ENCODE peak calls at places on chromosomes 11 and 22, in five cellular contexts. One of them, this sample, is unnamed.

GRCh38 chr22:44554411-44554810 is 56.4 kb upstream of the RTL6 start:
- DNase-seq in mesenchymal stem cell: no peak
- DNase-seq in esophagus squamous epithelium: no peak
- DNase-seq in Peyer's patch: no peak
- DNase-seq in thoracic aorta: no peak
- DNase-seq in this sample: no peak

GRCh38 chr11:57172031-57172430 is 9.7 kb upstream of the LRRC55 start:
- DNase-seq in mesenchymal stem cell: no peak
- DNase-seq in esophagus squamous epithelium: no peak
- DNase-seq in Peyer's patch: no peak
- DNase-seq in thoracic aorta: no peak
- DNase-seq in this sample: no peak

GRCh38 chr11:68037481-68038225 is 1.2 kb upstream of the TCIRG1 start:
- DNase-seq in mesenchymal stem cell: no peak
- DNase-seq in esophagus squamous epithelium: no peak
- DNase-seq in Peyer's patch: no peak
- DNase-seq in thoracic aorta: no peak
- DNase-seq in this sample: no peak

GRCh38 chr11:6526411-6527135 is 29.5 kb downstream of the DNHD1 start:
- DNase-seq in mesenchymal stem cell: no peak
- DNase-seq in esophagus squamous epithelium: no peak
- DNase-seq in Peyer's patch: no peak
- DNase-seq in thoracic aorta: no peak
- DNase-seq in this sample: no peak

GRCh38 chr22:26483439-26484359 is at the start of the genes HPS4 and SRRD:
- DNase-seq in mesenchymal stem cell: peak
- DNase-seq in esophagus squamous epithelium: peak
- DNase-seq in Peyer's patch: peak
- DNase-seq in thoracic aorta: peak
- DNase-seq in this sample: peak

GRCh38 chr11:2310786-2311455 is 9.1 kb downstream of the TSPAN32 start:
- DNase-seq in mesenchymal stem cell: no peak
- DNase-seq in esophagus squamous epithelium: no peak
- DNase-seq in Peyer's patch: peak
- DNase-seq in thoracic aorta: no peak
- DNase-seq in this sample: no peak

GRCh38 chr11:111039982-111040381 is 205.5 kb upstream of the POU2AF2 start:
- DNase-seq in mesenchymal stem cell: no peak
- DNase-seq in esophagus squamous epithelium: no peak
- DNase-seq in Peyer's patch: no peak
- DNase-seq in thoracic aorta: no peak
- DNase-seq in this sample: no peak

GRCh38 chr11:65003282-65003681 is 6.5 kb upstream of the BATF2 start:
- DNase-seq in mesenchymal stem cell: peak
- DNase-seq in esophagus squamous epithelium: no peak
- DNase-seq in Peyer's patch: no peak
- DNase-seq in thoracic aorta: no peak
- DNase-seq in this sample: no peak

GRCh38 chr22:31897842-31898241 is 46.5 kb upstream of the YWHAH start:
- DNase-seq in mesenchymal stem cell: peak
- DNase-seq in esophagus squamous epithelium: no peak
- DNase-seq in Peyer's patch: no peak
- DNase-seq in thoracic aorta: no peak
- DNase-seq in this sample: no peak

GRCh38 chr11:94000641-94001040 is 20.5 kb upstream of the HEPHL1 start:
- DNase-seq in mesenchymal stem cell: no peak
- DNase-seq in esophagus squamous epithelium: no peak
- DNase-seq in Peyer's patch: no peak
- DNase-seq in thoracic aorta: no peak
- DNase-seq in this sample: no peak

GRCh38 chr22:17922925-17923898 is 101.1 kb downstream of the MICAL3 start:
- DNase-seq in mesenchymal stem cell: peak
- DNase-seq in esophagus squamous epithelium: no peak
- DNase-seq in Peyer's patch: no peak
- DNase-seq in thoracic aorta: no peak
- DNase-seq in this sample: no peak

GRCh38 chr22:17920145-17920605 is 104.2 kb downstream of the MICAL3 start:
- DNase-seq in mesenchymal stem cell: peak
- DNase-seq in esophagus squamous epithelium: no peak
- DNase-seq in Peyer's patch: peak
- DNase-seq in thoracic aorta: no peak
- DNase-seq in this sample: no peak

GRCh38 chr22:17920992-17921650 is 103.2 kb downstream of the MICAL3 start:
- DNase-seq in mesenchymal stem cell: no peak
- DNase-seq in esophagus squamous epithelium: no peak
- DNase-seq in Peyer's patch: no peak
- DNase-seq in thoracic aorta: no peak
- DNase-seq in this sample: no peak

GRCh38 chr22:17924076-17924475 is 100.3 kb downstream of the MICAL3 start:
- DNase-seq in mesenchymal stem cell: no peak
- DNase-seq in esophagus squamous epithelium: no peak
- DNase-seq in Peyer's patch: no peak
- DNase-seq in thoracic aorta: no peak
- DNase-seq in this sample: no peak

DNA sequence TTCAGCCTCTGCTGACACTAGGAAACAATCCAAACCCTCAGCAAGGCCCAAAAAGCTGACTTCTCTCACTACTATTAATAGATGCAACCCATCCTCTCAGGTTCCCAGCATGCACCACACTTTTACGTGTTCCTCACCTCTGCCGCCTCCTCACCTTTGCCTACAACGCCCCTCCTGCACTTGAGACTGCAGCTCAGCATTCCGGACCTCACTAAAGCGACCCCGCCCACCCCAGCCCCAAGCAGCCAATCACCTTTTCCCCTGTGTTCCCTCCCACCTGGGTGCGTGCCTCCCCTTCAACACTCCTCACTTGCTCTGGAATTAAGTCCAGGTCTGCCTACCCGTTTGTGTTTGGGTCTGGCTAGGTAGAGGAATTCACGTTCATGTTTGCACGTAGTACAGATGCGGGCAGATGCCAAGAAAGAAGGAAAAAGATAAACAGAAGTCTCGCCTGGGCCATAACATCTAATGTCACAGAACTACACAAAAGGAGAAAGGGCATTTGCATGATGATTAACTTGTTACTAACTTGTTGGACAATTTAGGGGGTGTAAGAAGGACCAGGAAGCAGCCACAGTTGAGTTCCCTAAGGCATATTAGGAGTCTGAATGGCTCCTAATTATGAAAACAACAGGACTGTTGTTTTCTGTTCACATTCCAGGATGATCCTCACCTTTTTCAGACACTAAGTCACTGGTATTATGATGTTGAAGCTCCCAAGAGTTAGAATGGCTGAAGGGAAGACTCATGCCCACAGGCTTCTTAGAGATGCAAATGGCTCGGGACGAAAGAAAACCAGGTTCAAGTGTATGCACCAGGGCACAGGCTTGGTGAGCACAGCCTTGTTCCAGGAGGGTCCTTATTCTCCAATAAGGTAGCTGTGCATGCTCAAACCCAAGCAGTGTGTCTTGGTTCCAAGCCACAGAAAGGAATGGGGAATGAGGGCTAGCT is 102.2 kb downstream of the MICAL3 start:
- DNase-seq in mesenchymal stem cell: no peak
- DNase-seq in esophagus squamous epithelium: no peak
- DNase-seq in Peyer's patch: no peak
- DNase-seq in thoracic aorta: no peak
- DNase-seq in this sample: no peak
- H3K27ac ChIP-seq in mesenchymal stem cell: peak
- H3K27ac ChIP-seq in esophagus squamous epithelium: peak
- H3K27ac ChIP-seq in Peyer's patch: no peak
- H3K27ac ChIP-seq in thoracic aorta: peak
- H3K27ac ChIP-seq in this sample: no peak

DNA sequence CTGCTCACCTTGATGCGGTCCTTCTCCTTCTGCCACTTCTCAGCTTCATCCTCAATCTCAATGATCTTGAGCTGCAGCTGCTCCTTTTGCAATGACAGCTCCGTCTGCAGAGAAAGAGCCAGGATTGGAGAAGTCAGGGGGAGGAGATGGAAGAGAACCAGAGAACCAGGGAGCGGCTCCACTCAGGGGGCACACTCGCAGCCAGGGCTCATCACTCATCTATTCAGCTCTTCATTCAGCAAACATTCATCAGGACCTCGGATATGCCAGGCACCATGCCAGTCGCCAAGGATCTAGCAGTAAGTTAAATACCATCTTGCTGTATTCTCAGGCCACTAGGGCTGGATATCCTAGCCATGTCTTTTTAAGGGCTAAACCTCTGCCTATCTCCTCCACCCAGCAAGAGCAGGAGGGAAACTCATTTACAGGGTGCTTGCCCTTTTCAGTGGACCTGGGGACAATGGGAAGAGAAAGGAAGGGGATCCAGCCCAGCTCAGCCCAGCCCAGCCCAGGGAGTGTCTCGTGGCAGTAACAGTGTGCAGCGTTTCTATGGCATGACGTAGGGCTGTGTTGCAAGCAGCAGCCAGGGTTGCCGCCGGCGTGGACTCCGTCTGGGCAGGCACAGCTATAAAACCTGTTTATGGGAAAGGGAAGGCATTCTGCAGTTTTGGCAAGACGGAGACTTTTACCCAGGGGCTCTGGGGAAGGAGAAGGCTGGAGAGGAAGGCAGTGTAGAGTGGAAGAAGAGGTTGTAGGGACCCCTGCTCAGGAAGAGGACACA is 9.3 kb downstream of the TRIM29 start:
- DNase-seq in mesenchymal stem cell: no peak
- DNase-seq in esophagus squamous epithelium: no peak
- DNase-seq in Peyer's patch: peak
- DNase-seq in thoracic aorta: no peak
- DNase-seq in this sample: no peak
- H3K27ac ChIP-seq in mesenchymal stem cell: no peak
- H3K27ac ChIP-seq in esophagus squamous epithelium: peak
- H3K27ac ChIP-seq in Peyer's patch: no peak
- H3K27ac ChIP-seq in thoracic aorta: no peak
- H3K27ac ChIP-seq in this sample: no peak

GRCh38 chr11:10866893-10867331 is 9.1 kb upstream of the ZBED5 start:
- DNase-seq in mesenchymal stem cell: peak
- DNase-seq in esophagus squamous epithelium: no peak
- DNase-seq in Peyer's patch: no peak
- DNase-seq in thoracic aorta: no peak
- DNase-seq in this sample: no peak
- H3K27ac ChIP-seq in mesenchymal stem cell: peak
- H3K27ac ChIP-seq in esophagus squamous epithelium: no peak
- H3K27ac ChIP-seq in Peyer's patch: no peak
- H3K27ac ChIP-seq in thoracic aorta: peak
- H3K27ac ChIP-seq in this sample: no peak

GRCh38 chr11:120208012-120208441 is 2.8 kb upstream of the OAF start:
- DNase-seq in mesenchymal stem cell: peak
- DNase-seq in esophagus squamous epithelium: no peak
- DNase-seq in Peyer's patch: no peak
- DNase-seq in thoracic aorta: no peak
- DNase-seq in this sample: no peak
- H3K27ac ChIP-seq in mesenchymal stem cell: no peak
- H3K27ac ChIP-seq in esophagus squamous epithelium: peak
- H3K27ac ChIP-seq in Peyer's patch: no peak
- H3K27ac ChIP-seq in thoracic aorta: no peak
- H3K27ac ChIP-seq in this sample: no peak

DNA sequence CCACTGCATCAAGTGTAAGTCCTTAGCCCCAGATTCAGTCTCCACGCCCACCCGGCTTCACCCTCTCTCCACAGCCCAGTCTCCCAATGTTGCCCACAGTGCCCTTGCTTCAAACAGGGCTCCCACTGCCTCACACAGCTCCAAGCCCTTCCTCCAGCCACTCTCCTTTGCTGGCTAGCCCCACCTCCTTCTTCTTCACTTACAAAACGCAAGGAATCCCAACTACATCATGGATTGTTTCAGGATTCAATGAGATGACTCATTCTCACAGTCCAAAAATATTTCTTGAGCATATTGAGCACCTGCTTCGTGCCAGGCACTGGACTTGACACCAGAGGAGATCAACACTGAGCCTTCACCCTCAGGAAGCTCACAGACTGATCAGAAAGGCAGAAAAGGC is 533.5 kb downstream of the BUD13 start:
- DNase-seq in mesenchymal stem cell: no peak
- DNase-seq in esophagus squamous epithelium: no peak
- DNase-seq in Peyer's patch: no peak
- DNase-seq in thoracic aorta: no peak
- DNase-seq in this sample: no peak
- H3K27ac ChIP-seq in mesenchymal stem cell: no peak
- H3K27ac ChIP-seq in esophagus squamous epithelium: peak
- H3K27ac ChIP-seq in Peyer's patch: no peak
- H3K27ac ChIP-seq in thoracic aorta: no peak
- H3K27ac ChIP-seq in this sample: no peak

GRCh38 chr11:76269247-76269646 is 62.9 kb upstream of the WNT11 start:
- DNase-seq in mesenchymal stem cell: no peak
- DNase-seq in esophagus squamous epithelium: no peak
- DNase-seq in Peyer's patch: no peak
- DNase-seq in thoracic aorta: no peak
- DNase-seq in this sample: no peak

GRCh38 chr11:76267563-76267962 is 61.3 kb upstream of the WNT11 start:
- DNase-seq in mesenchymal stem cell: no peak
- DNase-seq in esophagus squamous epithelium: no peak
- DNase-seq in Peyer's patch: no peak
- DNase-seq in thoracic aorta: no peak
- DNase-seq in this sample: no peak

GRCh38 chr11:76270387-76270786 is 64.1 kb upstream of the WNT11 start:
- DNase-seq in mesenchymal stem cell: peak
- DNase-seq in esophagus squamous epithelium: no peak
- DNase-seq in Peyer's patch: no peak
- DNase-seq in thoracic aorta: no peak
- DNase-seq in this sample: no peak

GRCh38 chr11:76268498-76268897 is 62.2 kb upstream of the WNT11 start:
- DNase-seq in mesenchymal stem cell: no peak
- DNase-seq in esophagus squamous epithelium: no peak
- DNase-seq in Peyer's patch: no peak
- DNase-seq in thoracic aorta: no peak
- DNase-seq in this sample: no peak

DNA sequence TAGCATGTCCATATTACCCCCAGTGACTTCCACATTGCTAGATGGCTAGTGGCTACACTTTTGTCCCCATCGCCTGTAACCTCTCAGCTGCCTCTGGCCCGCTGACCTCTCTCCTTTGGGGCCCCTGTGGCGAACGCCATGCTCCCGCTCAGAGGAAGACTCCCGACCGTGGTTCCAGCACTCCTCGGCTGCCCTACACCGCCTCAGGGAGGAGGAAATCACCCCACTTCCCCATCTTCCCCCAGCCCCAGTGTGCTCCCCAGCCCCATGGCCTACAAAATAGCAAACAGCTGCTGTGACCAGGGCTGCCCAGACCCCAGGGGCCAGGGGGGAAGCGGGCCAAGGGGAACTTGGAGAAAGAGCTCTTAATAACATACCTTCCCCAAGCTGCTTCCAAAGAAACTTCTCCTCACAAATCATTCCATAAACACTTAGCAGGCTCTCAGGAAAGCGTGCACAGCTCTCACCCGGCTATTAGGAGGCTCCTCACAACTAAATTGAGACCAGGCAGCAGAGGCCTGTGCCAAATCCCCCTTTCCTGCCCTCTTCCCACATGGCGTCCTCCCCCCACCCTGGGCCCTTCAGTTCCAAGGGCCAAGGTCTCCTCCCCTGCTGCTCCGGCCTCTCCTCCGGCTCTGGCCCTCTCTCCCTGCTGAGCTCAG is 63.5 kb upstream of the WNT11 start:
- DNase-seq in mesenchymal stem cell: no peak
- DNase-seq in esophagus squamous epithelium: no peak
- DNase-seq in Peyer's patch: no peak
- DNase-seq in thoracic aorta: no peak
- DNase-seq in this sample: no peak
- H3K27ac ChIP-seq in mesenchymal stem cell: no peak
- H3K27ac ChIP-seq in esophagus squamous epithelium: peak
- H3K27ac ChIP-seq in Peyer's patch: peak
- H3K27ac ChIP-seq in thoracic aorta: no peak
- H3K27ac ChIP-seq in this sample: no peak

GRCh38 chr11:46305295-46305694 is 27.8 kb downstream of the CREB3L1 start:
- DNase-seq in mesenchymal stem cell: peak
- DNase-seq in esophagus squamous epithelium: no peak
- DNase-seq in Peyer's patch: no peak
- DNase-seq in thoracic aorta: no peak
- DNase-seq in this sample: no peak
- H3K27ac ChIP-seq in mesenchymal stem cell: no peak
- H3K27ac ChIP-seq in esophagus squamous epithelium: no peak
- H3K27ac ChIP-seq in Peyer's patch: no peak
- H3K27ac ChIP-seq in thoracic aorta: no peak
- H3K27ac ChIP-seq in this sample: no peak

GRCh38 chr11:26599421-26599820 is 27.4 kb upstream of the MUC15 start:
- DNase-seq in mesenchymal stem cell: peak
- DNase-seq in esophagus squamous epithelium: no peak
- DNase-seq in Peyer's patch: no peak
- DNase-seq in thoracic aorta: no peak
- DNase-seq in this sample: no peak
- H3K27ac ChIP-seq in mesenchymal stem cell: no peak
- H3K27ac ChIP-seq in esophagus squamous epithelium: no peak
- H3K27ac ChIP-seq in Peyer's patch: no peak
- H3K27ac ChIP-seq in thoracic aorta: no peak
- H3K27ac ChIP-seq in this sample: no peak